ENCODE peak calls at places on chromosomes 6 and 20, in six cellular contexts. Y, O, T, K, E and L are unnamed samples. For H3K4me1, the result is how much of the 10 kb centered on the place peaks cover.

GRCh38 chr6:21749754-21750153 is 156.2 kb downstream of the SOX4 start:
- DNase-seq in Y (peak), O (no peak), T (no peak), K (no peak), E (no peak), L (no peak)

GRCh38 chr20:61185181-61185580 is 66.9 kb upstream of the CDH4 start:
- DNase-seq in Y (no peak), O (no peak), T (no peak), K (no peak), E (no peak), L (no peak)

GRCh38 chr20:15817351-15817750 is 755.9 kb downstream of the KIF16B start:
- DNase-seq in Y (no peak), O (no peak), T (no peak), K (no peak), E (no peak), L (no peak)

GRCh38 chr6:118908441-118908840 is 14.5 kb downstream of the ASF1A start:
- DNase-seq in Y (no peak), O (no peak), T (no peak), K (no peak), E (no peak), L (no peak)

GRCh38 chr6:99458319-99458718 is 33.2 kb upstream of the PNISR start:
- DNase-seq in Y (no peak), O (peak), T (peak), K (no peak), E (peak), L (no peak)

GRCh38 chr6:53811082-53811481 is 16.3 kb downstream of the LRRC1 start:
- DNase-seq in Y (no peak), O (peak), T (peak), K (peak), E (no peak), L (no peak)

GRCh38 chr20:57517904-57518303 is 7.0 kb downstream of the CTCFL start:
- DNase-seq in Y (no peak), O (no peak), T (no peak), K (no peak), E (no peak), L (no peak)

GRCh38 chr6:4031442-4031841 is 47.5 kb downstream of the FAM217A start:
- DNase-seq in Y (no peak), O (no peak), T (no peak), K (no peak), E (no peak), L (no peak)

GRCh38 chr6:39280247-39280731 is 33.9 kb downstream of the KCNK17 start:
- DNase-seq in Y (no peak), O (peak), T (no peak), K (no peak), E (peak), L (no peak)

GRCh38 chr6:125944434-125944816 is 12.1 kb upstream of the HINT3 start:
- DNase-seq in Y (no peak), O (no peak), T (peak), K (no peak), E (no peak), L (no peak)

GRCh38 chr20:56978475-56978874 is 288.0 kb downstream of the BMP7 start:
- DNase-seq in Y (no peak), O (no peak), T (no peak), K (no peak), E (no peak), L (no peak)

GRCh38 chr20:52494244-52494643 is 302.7 kb upstream of the ZFP64 start:
- DNase-seq in Y (no peak), O (no peak), T (no peak), K (no peak), E (no peak), L (no peak)

GRCh38 chr6:160337301-160337700 is 10.9 kb upstream of the SLC22A3 start:
- DNase-seq in Y (no peak), O (no peak), T (no peak), K (no peak), E (no peak), L (no peak)

DNA sequence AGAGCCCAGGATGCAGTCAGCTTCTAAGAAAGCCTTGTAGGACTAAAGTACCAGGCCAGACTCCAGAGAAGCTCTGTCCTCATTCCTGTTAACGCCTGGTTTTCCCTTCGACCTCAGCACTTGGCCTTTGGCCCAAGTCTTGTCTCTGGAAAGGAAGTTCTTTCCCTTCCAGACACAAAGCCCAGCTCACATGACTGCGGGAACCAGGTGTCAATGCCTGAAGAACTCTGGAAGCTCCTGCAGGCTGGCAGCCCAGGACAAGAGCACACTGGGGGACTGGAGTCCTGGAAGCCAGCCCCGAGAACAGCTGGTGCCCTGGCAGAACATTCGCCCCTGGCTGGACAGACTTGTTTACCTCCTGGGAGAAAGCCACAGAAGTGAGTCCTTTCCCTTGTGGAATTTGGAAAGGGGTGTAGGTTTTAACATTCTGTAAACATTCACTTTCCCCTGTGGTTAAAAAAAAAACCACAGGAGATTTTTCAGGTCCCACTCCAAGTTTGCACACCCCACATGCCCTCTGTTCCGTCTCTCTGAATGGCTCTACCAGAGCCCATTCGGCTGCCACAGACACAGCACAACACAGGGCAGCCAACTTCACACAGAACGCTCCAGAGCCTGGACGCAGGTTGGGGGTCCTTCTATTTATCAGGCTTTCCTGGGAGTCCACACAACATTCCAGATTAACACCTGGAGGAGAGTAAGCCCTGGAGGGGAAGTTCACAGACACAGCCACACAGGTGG is 18.1 kb downstream of the ACSS1 start:
- DNase-seq in Y (no peak), O (no peak), T (no peak), K (no peak), E (no peak), L (no peak)
- H3K4me1 ChIP-seq in Y (under half), O (under half), T (under half), K (under half), E (under half), L (under half)

DNA sequence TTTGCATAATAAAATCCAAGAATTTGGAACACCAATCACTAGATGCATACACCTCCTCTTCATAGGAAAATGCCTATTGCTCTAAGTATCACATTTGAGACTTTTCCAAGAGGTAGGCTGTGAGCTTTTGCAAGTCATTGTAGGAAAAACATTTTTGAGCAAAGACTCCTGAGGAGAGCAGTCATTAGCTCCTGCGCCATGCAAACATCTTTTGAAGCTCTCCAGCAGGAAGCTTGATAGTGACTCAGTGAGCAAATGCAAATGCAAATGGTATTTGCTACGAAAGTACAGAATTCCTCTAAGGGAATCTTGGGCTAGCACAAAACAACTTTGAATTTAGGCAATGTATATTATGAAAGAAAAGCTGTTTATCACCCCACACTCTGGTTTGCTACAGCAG is 750.4 kb downstream of the QKI start:
- DNase-seq in Y (no peak), O (no peak), T (no peak), K (no peak), E (no peak), L (no peak)
- TF ChIP-seq REST in Y (no peak), O (no peak), T (no peak), K (no peak), E (no peak), L (no peak)

GRCh38 chr20:63610581-63611435 is 16.1 kb downstream of the GMEB2 start:
- DNase-seq in Y (no peak), O (no peak), T (no peak), K (no peak), E (no peak), L (no peak)

GRCh38 chr20:63617092-63617875 is 9.6 kb downstream of the GMEB2 start:
- DNase-seq in Y (no peak), O (no peak), T (no peak), K (no peak), E (no peak), L (no peak)

GRCh38 chr20:63617876-63618265 is 9.0 kb downstream of the GMEB2 start:
- DNase-seq in Y (no peak), O (no peak), T (no peak), K (no peak), E (no peak), L (no peak)

GRCh38 chr20:63611646-63612045 is 15.3 kb downstream of the GMEB2 start:
- DNase-seq in Y (no peak), O (no peak), T (no peak), K (no peak), E (no peak), L (no peak)

DNA sequence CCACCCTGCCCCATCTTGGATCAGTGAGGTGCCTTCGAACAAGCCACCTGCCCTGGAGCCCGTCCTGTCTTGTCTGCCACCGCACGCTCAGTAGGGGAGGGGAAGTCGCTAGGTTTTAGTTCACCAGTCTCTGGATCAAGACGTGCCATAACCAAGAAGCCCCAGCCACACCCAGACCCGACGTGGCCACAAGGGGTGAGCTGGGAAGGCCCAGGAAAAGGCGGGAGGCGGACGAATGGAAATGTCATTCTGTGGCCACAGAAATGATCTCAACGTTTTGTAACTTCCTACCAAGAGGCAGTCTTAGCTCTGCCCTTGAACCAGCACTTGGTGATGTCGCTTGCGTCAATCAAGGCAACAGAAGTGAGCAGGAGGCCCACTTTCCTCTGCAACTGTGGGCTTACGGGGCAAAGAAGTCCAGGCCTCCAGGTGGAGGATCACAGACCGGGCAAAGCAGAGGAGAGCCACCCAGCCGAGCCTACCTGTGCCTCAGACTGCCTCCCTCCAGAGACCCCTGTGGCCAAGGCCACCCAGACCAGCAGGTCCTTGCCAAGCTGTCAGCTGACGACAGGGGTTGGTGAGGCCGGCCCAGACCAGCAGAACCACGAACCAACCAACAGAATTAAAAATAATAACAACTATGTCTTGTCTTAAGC is 14.5 kb downstream of the GMEB2 start:
- DNase-seq in Y (no peak), O (no peak), T (no peak), K (no peak), E (no peak), L (no peak)
- TF ChIP-seq SIN3A in Y (no peak), O (no peak), T (no peak), K (no peak), E (no peak), L (no peak)

DNA sequence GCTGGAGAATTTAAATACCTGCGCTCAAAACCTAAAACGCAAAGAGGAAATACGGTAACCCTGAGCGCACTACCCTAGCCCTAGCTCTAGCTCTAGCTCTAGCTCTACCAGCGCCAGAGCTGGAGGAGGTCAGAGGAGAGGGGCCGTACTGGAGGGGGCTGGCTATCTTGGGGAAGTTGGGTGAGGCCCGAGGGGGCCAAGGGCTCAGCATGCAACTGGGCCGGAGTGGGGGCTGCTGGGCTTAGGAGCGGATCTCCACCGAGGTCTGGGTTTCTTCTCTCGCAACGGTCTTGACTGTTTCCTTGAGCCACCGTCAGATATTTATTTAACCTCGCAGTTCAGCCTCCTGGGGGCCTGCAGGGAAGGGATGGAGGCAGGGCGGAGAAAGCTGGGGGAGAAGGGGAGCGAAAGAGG is 91.0 kb downstream of the NCR2 start:
- DNase-seq in Y (no peak), O (no peak), T (no peak), K (no peak), E (no peak), L (no peak)
- H3K4me1 ChIP-seq in Y (under half), O (under half), T (under half), K (under half), E (under half), L (under half)

GRCh38 chr20:45042978-45043377 is 57.9 kb downstream of the KCNS1 start:
- DNase-seq in Y (no peak), O (no peak), T (no peak), K (no peak), E (no peak), L (no peak)

GRCh38 chr20:45041464-45042337 is 59.2 kb downstream of the KCNS1 start:
- DNase-seq in Y (no peak), O (peak), T (no peak), K (no peak), E (no peak), L (peak)

GRCh38 chr20:45044601-45045000 is 56.3 kb downstream of the KCNS1 start:
- DNase-seq in Y (no peak), O (no peak), T (no peak), K (no peak), E (no peak), L (no peak)

GRCh38 chr20:45047581-45048119 is 53.3 kb downstream of the KCNS1 start:
- DNase-seq in Y (no peak), O (no peak), T (no peak), K (no peak), E (no peak), L (no peak)

GRCh38 chr20:45044084-45044573 is 56.8 kb downstream of the KCNS1 start:
- DNase-seq in Y (peak), O (peak), T (peak), K (no peak), E (peak), L (peak)
- TF ChIP-seq REST in Y (no peak), O (no peak), T (no peak), K (no peak), E (no peak), L (no peak)

GRCh38 chr20:14434379-14435136 is 97.1 kb upstream of the FLRT3 start:
- DNase-seq in Y (no peak), O (no peak), T (no peak), K (no peak), E (no peak), L (no peak)

GRCh38 chr20:14432597-14432996 is 95.2 kb upstream of the FLRT3 start:
- DNase-seq in Y (no peak), O (no peak), T (no peak), K (no peak), E (no peak), L (no peak)

DNA sequence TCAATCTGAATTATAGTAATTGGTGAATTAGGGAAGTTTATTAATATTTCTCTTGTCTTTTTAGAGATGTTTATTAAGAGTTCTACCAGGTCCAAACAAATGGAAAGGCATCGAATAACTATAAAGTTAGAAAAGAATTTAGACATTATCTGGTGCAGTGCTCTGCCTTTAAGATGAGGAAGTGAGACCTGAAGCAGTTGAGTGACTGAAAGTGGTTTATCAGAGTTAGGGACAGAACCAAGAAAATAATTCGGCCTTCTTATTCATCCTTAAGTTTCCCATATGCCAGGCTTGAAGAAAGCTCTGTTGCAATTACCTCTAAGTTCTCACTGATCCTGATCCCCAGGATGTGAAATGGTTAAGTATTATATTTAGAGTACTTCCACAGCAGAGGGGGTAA is 94.2 kb upstream of the FLRT3 start:
- DNase-seq in Y (no peak), O (no peak), T (no peak), K (no peak), E (no peak), L (no peak)
- TF ChIP-seq SIN3A in Y (no peak), O (no peak), T (no peak), K (no peak), E (no peak), L (no peak)

GRCh38 chr20:49272654-49273053 is 5.2 kb downstream of the ZNFX1 start:
- DNase-seq in Y (no peak), O (no peak), T (no peak), K (no peak), E (no peak), L (no peak)
- H3K4me1 ChIP-seq in Y (under half), O (under half), T (half or more), K (under half), E (under half), L (under half)

GRCh38 chr6:30006170-30007131 is 54.6 kb upstream of the POLR1H start:
- DNase-seq in Y (peak), O (no peak), T (no peak), K (no peak), E (no peak), L (no peak)
- TF ChIP-seq REST in Y (no peak), O (no peak), T (no peak), K (no peak), E (no peak), L (no peak)

GRCh38 chr20:59805266-59805665 is 128.2 kb downstream of the SYCP2 start:
- DNase-seq in Y (peak), O (no peak), T (no peak), K (no peak), E (no peak), L (no peak)

GRCh38 chr20:59802471-59803221 is 130.8 kb downstream of the SYCP2 start:
- DNase-seq in Y (peak), O (no peak), T (no peak), K (no peak), E (no peak), L (no peak)

GRCh38 chr20:59800309-59800708 is 133.1 kb downstream of the SYCP2 start:
- DNase-seq in Y (peak), O (no peak), T (no peak), K (no peak), E (no peak), L (no peak)

GRCh38 chr20:59804347-59804746 is 129.1 kb downstream of the SYCP2 start:
- DNase-seq in Y (peak), O (no peak), T (no peak), K (no peak), E (no peak), L (no peak)

DNA sequence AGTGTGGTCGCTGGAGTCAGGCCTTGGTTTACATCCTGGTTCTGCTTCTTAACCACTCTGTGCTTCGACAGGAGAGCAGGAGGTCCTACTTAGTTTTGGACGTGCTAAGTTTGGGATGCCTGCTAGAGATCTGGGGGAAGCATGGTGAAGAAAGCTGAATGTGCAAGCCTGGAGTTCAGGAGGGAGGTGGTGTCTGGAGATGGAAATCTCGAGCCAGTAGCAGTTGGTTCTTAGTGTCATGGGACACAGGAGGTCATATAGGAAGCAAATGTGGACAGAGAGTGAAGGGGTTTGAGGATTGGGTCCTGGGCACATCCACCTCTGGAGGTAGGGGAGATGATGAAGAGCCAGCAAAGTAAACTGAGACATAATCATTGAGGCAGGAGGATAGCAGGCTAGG is 131.4 kb downstream of the SYCP2 start:
- DNase-seq in Y (peak), O (no peak), T (no peak), K (no peak), E (no peak), L (no peak)
- TF ChIP-seq SIN3A in Y (no peak), O (no peak), T (no peak), K (no peak), E (no peak), L (no peak)